ENCODE peak calls at places on chromosomes 6 and 20, in seven cellular contexts. One of them, this sample, is unnamed.
A peak's percentile ranks its signal among the peaks of the same experiment; 100 is the strongest.

GRCh38 chr6:89977808-89978748 is 83.8 kb downstream of the GJA10 start:
- ATAC-seq in heart right ventricle: peak; percentile 89
- ATAC-seq in omental fat pad: peak; percentile 34
- ATAC-seq in activated CD8-positive, alpha-beta memory T cell treated with anti-CD3 and anti-CD28 coated beads, Interleukin-2, amount 10 ng/mL, durations not matched to agents 7 days and 5 days: no peak
- ATAC-seq in mucosa of descending colon: no peak
- ATAC-seq in naive thymus-derived CD4-positive, alpha-beta T cell: no peak
- ATAC-seq in stimulated activated naive CD8-positive, alpha-beta T cell treated with anti-CD3 and anti-CD28 coated beads, Interleukin-15, amount 100 ng/mL, for 72 hours: no peak
- ATAC-seq in this sample: no peak

GRCh38 chr6:162615016-162615717 is 112.4 kb downstream of the PRKN start:
- ATAC-seq in stimulated activated naive CD8-positive, alpha-beta T cell treated with anti-CD3 and anti-CD28 coated beads, Interleukin-15, amount 100 ng/mL, for 72 hours: no peak
- ATAC-seq in activated CD8-positive, alpha-beta memory T cell treated with anti-CD3 and anti-CD28 coated beads, Interleukin-2, amount 10 ng/mL, durations not matched to agents 7 days and 5 days: no peak
- ATAC-seq in omental fat pad: peak; percentile 86
- ATAC-seq in mucosa of descending colon: no peak
- ATAC-seq in heart right ventricle: peak; percentile 51
- ATAC-seq in naive thymus-derived CD4-positive, alpha-beta T cell: no peak
- ATAC-seq in this sample: no peak

GRCh38 chr6:36788768-36789167 is 50.5 kb downstream of the CPNE5 start:
- ATAC-seq in omental fat pad: no peak
- ATAC-seq in activated CD8-positive, alpha-beta memory T cell treated with anti-CD3 and anti-CD28 coated beads, Interleukin-2, amount 10 ng/mL, durations not matched to agents 7 days and 5 days: no peak
- ATAC-seq in naive thymus-derived CD4-positive, alpha-beta T cell: no peak
- ATAC-seq in heart right ventricle: no peak
- ATAC-seq in mucosa of descending colon: peak; percentile 10
- ATAC-seq in stimulated activated naive CD8-positive, alpha-beta T cell treated with anti-CD3 and anti-CD28 coated beads, Interleukin-15, amount 100 ng/mL, for 72 hours: no peak
- ATAC-seq in this sample: no peak

GRCh38 chr20:50558483-50558925 is 48.3 kb downstream of the PTPN1 start:
- ATAC-seq in activated CD8-positive, alpha-beta memory T cell treated with anti-CD3 and anti-CD28 coated beads, Interleukin-2, amount 10 ng/mL, durations not matched to agents 7 days and 5 days: no peak
- ATAC-seq in heart right ventricle: no peak
- ATAC-seq in naive thymus-derived CD4-positive, alpha-beta T cell: no peak
- ATAC-seq in stimulated activated naive CD8-positive, alpha-beta T cell treated with anti-CD3 and anti-CD28 coated beads, Interleukin-15, amount 100 ng/mL, for 72 hours: no peak
- ATAC-seq in mucosa of descending colon: no peak
- ATAC-seq in omental fat pad: no peak
- ATAC-seq in this sample: no peak

GRCh38 chr6:28443112-28443773 is at the start of gene ZSCAN23:
- ATAC-seq in activated CD8-positive, alpha-beta memory T cell treated with anti-CD3 and anti-CD28 coated beads, Interleukin-2, amount 10 ng/mL, durations not matched to agents 7 days and 5 days: peak; percentile 90
- ATAC-seq in mucosa of descending colon: peak; percentile 89
- ATAC-seq in heart right ventricle: peak; percentile 96
- ATAC-seq in stimulated activated naive CD8-positive, alpha-beta T cell treated with anti-CD3 and anti-CD28 coated beads, Interleukin-15, amount 100 ng/mL, for 72 hours: peak; percentile 95
- ATAC-seq in omental fat pad: peak; percentile 74
- ATAC-seq in naive thymus-derived CD4-positive, alpha-beta T cell: peak; percentile 96
- ATAC-seq in this sample: peak; percentile 79

GRCh38 chr20:61835301-61835700 is 230.4 kb downstream of the TAF4 start:
- ATAC-seq in omental fat pad: no peak
- ATAC-seq in naive thymus-derived CD4-positive, alpha-beta T cell: no peak
- ATAC-seq in mucosa of descending colon: no peak
- ATAC-seq in stimulated activated naive CD8-positive, alpha-beta T cell treated with anti-CD3 and anti-CD28 coated beads, Interleukin-15, amount 100 ng/mL, for 72 hours: no peak
- ATAC-seq in activated CD8-positive, alpha-beta memory T cell treated with anti-CD3 and anti-CD28 coated beads, Interleukin-2, amount 10 ng/mL, durations not matched to agents 7 days and 5 days: no peak
- ATAC-seq in heart right ventricle: no peak
- ATAC-seq in this sample: no peak

GRCh38 chr6:125747589-125748533 is 1.6 kb upstream of the HEY2 start:
- ATAC-seq in activated CD8-positive, alpha-beta memory T cell treated with anti-CD3 and anti-CD28 coated beads, Interleukin-2, amount 10 ng/mL, durations not matched to agents 7 days and 5 days: peak; percentile 9
- ATAC-seq in heart right ventricle: peak; percentile 16
- ATAC-seq in stimulated activated naive CD8-positive, alpha-beta T cell treated with anti-CD3 and anti-CD28 coated beads, Interleukin-15, amount 100 ng/mL, for 72 hours: peak; percentile 18
- ATAC-seq in mucosa of descending colon: peak; percentile 8
- ATAC-seq in omental fat pad: no peak
- ATAC-seq in naive thymus-derived CD4-positive, alpha-beta T cell: no peak
- ATAC-seq in this sample: peak; percentile 9

GRCh38 chr20:6718660-6719059 is 48.8 kb upstream of the BMP2 start:
- ATAC-seq in activated CD8-positive, alpha-beta memory T cell treated with anti-CD3 and anti-CD28 coated beads, Interleukin-2, amount 10 ng/mL, durations not matched to agents 7 days and 5 days: no peak
- ATAC-seq in stimulated activated naive CD8-positive, alpha-beta T cell treated with anti-CD3 and anti-CD28 coated beads, Interleukin-15, amount 100 ng/mL, for 72 hours: no peak
- ATAC-seq in omental fat pad: no peak
- ATAC-seq in naive thymus-derived CD4-positive, alpha-beta T cell: no peak
- ATAC-seq in heart right ventricle: no peak
- ATAC-seq in mucosa of descending colon: peak; percentile 79
- ATAC-seq in this sample: no peak

GRCh38 chr6:168133186-168133585 is 54.2 kb upstream of the FRMD1 start:
- ATAC-seq in mucosa of descending colon: peak; percentile 14
- ATAC-seq in stimulated activated naive CD8-positive, alpha-beta T cell treated with anti-CD3 and anti-CD28 coated beads, Interleukin-15, amount 100 ng/mL, for 72 hours: no peak
- ATAC-seq in activated CD8-positive, alpha-beta memory T cell treated with anti-CD3 and anti-CD28 coated beads, Interleukin-2, amount 10 ng/mL, durations not matched to agents 7 days and 5 days: no peak
- ATAC-seq in naive thymus-derived CD4-positive, alpha-beta T cell: no peak
- ATAC-seq in heart right ventricle: peak; percentile 67
- ATAC-seq in omental fat pad: peak; percentile 68
- ATAC-seq in this sample: no peak

GRCh38 chr20:5910192-5910591 is 40.1 kb downstream of the TRMT6 start:
- ATAC-seq in heart right ventricle: no peak
- ATAC-seq in omental fat pad: no peak
- ATAC-seq in stimulated activated naive CD8-positive, alpha-beta T cell treated with anti-CD3 and anti-CD28 coated beads, Interleukin-15, amount 100 ng/mL, for 72 hours: no peak
- ATAC-seq in mucosa of descending colon: no peak
- ATAC-seq in activated CD8-positive, alpha-beta memory T cell treated with anti-CD3 and anti-CD28 coated beads, Interleukin-2, amount 10 ng/mL, durations not matched to agents 7 days and 5 days: no peak
- ATAC-seq in naive thymus-derived CD4-positive, alpha-beta T cell: no peak
- ATAC-seq in this sample: no peak